ENCODE peak calls at places on chromosomes 2 and 18, in seven cellular contexts. P is nephron progenitor cell, Q is OCI-LY7, G is uterus, K is mucosa of descending colon, W is A549, R is right atrium auricular region. I is an unnamed sample.

GRCh38 chr2:190574169-190574568 is 39.6 kb upstream of the NEMP2 start:
- DNase-seq in P (no peak), Q (no peak), G (no peak), K (no peak), W (no peak), R (no peak), I (no peak)

GRCh38 chr2:118834901-118835738 is 12.3 kb downstream of the EN1 start:
- DNase-seq in P (no peak), Q (no peak), G (no peak), K (no peak), W (no peak), R (no peak), I (no peak)

GRCh38 chr2:215775106-215775505 is 238.2 kb downstream of the MREG start:
- DNase-seq in P (no peak), Q (no peak), G (no peak), K (no peak), W (no peak), R (no peak), I (no peak)

GRCh38 chr18:3067213-3068118 is 54.5 kb upstream of the LPIN2 start:
- DNase-seq in P (no peak), Q (peak), G (no peak), K (peak), W (no peak), R (no peak), I (no peak)

GRCh38 chr2:8663997-8664396 is 17.9 kb upstream of the ID2 start:
- DNase-seq in P (no peak), Q (no peak), G (no peak), K (no peak), W (no peak), R (no peak), I (no peak)

GRCh38 chr2:134127496-134127895 is 126.4 kb upstream of the MGAT5 start:
- DNase-seq in P (no peak), Q (no peak), G (no peak), K (no peak), W (no peak), R (no peak), I (peak)

GRCh38 chr2:135130751-135131150 is 78.7 kb downstream of the RAB3GAP1 start:
- DNase-seq in P (no peak), Q (no peak), G (no peak), K (no peak), W (no peak), R (no peak), I (no peak)

GRCh38 chr2:232363784-232364615 is 14.6 kb upstream of the ALPP start:
- DNase-seq in P (no peak), Q (peak), G (no peak), K (no peak), W (no peak), R (no peak), I (no peak)

GRCh38 chr18:78074400-78075020 is 824.9 kb downstream of the GALR1 start:
- DNase-seq in P (no peak), Q (no peak), G (no peak), K (no peak), W (no peak), R (no peak), I (no peak)

GRCh38 chr18:44682871-44683221 is 2.2 kb downstream of the SETBP1 start:
- DNase-seq in P (peak), Q (no peak), G (peak), K (no peak), W (no peak), R (no peak), I (no peak)

GRCh38 chr18:58529714-58530354 is 99.1 kb downstream of the ALPK2 start:
- DNase-seq in P (peak), Q (peak), G (no peak), K (no peak), W (peak), R (no peak), I (peak)

GRCh38 chr18:12308386-12309100 is 502 bp downstream of the TUBB6 start:
- DNase-seq in P (peak), Q (no peak), G (peak), K (peak), W (peak), R (peak), I (peak)

GRCh38 chr2:191036365-191036764 is 22.4 kb upstream of the STAT1 start:
- DNase-seq in P (no peak), Q (no peak), G (no peak), K (no peak), W (no peak), R (no peak), I (no peak)

GRCh38 chr18:5630057-5630765 is 86.4 kb upstream of the EPB41L3 start:
- DNase-seq in P (peak), Q (no peak), G (peak), K (peak), W (peak), R (peak), I (peak)

GRCh38 chr2:213157242-213157641 is 5.8 kb upstream of the IKZF2 start:
- DNase-seq in P (no peak), Q (peak), G (no peak), K (no peak), W (no peak), R (no peak), I (no peak)

GRCh38 chr18:79744625-79745024 is 53.1 kb upstream of the KCNG2 start:
- DNase-seq in P (no peak), Q (no peak), G (no peak), K (no peak), W (no peak), R (no peak), I (no peak)

GRCh38 chr2:16718551-16719404 is 53.1 kb upstream of the CYRIA start:
- DNase-seq in P (no peak), Q (no peak), G (no peak), K (no peak), W (no peak), R (no peak), I (no peak)

DNA sequence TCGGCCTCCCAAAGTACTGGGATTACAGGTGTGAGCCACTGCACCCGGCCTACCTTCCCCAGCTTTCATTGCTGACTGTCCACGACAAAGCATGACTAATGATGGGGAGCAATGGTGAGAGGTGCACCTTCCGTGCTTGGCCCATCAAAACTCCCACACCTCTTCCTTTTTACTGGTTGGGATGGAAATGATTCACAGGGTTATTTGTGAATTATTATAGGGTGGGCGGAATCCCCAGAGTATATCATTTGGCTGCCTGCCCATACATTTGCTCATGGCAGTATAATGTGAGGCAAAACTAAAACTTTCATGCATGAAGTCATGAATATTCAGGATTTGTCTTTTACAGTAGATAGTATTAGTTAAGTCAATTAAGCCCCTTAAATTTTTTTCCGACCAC is 334.2 kb upstream of the NETO1 start:
- DNase-seq in P (no peak), Q (no peak), G (no peak), K (no peak), W (no peak), R (no peak), I (no peak)
- TF ChIP-seq CTCF in P (no peak), Q (no peak), G (no peak), K (no peak), W (no peak), R (no peak), I (no peak)

GRCh38 chr2:73386342-73386868 is 769 bp downstream of the ALMS1 start:
- DNase-seq in P (no peak), Q (no peak), G (no peak), K (no peak), W (no peak), R (no peak), I (no peak)
- TF ChIP-seq CTCF in P (no peak), Q (no peak), G (no peak), K (no peak), W (no peak), R (no peak), I (no peak)

DNA sequence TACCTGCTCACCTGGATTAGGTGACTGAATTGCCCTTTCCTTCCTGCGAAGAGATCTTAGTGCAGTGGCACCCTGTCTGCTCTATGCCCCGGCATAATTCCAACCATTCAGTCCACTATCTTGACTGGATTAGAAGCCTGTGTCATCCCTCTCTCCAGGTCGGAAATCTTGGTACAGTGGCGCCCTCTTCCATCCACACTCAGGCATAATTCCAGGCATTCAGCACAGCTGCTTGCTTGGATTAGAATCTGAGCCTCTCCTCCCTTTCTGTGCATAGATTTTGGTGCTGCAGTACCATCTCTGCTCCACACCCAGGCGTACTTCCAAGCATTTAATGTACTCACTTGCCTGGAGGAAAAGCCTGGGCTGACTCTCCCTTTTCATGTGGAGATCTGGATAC is 1389.3 kb upstream of the TMEFF2 start:
- DNase-seq in P (peak), Q (no peak), G (no peak), K (no peak), W (no peak), R (no peak), I (no peak)
- TF ChIP-seq CTCF in P (peak), Q (no peak), G (no peak), K (no peak), W (no peak), R (no peak), I (no peak)

DNA sequence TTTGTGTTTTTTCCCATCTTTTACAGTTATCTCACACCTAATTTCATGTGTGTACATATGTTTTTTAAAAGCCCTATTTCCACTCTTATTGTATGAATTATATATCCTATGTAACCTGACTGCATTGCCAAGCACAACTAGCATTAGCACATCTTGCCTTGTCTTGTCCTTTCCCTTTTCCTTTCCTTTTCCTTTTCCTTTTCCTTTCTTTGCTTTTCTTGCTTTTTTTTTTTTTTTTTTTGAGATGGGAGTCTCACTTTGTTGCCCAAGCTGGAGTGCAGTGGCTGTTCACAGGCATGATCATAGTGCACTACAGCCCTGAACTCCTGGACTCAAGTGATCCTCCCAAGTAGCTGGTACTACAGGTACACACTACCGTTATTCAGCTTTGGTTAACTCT is 172.7 kb upstream of the BOD1L2 start:
- DNase-seq in P (no peak), Q (no peak), G (no peak), K (no peak), W (no peak), R (no peak), I (no peak)
- TF ChIP-seq CTCF in P (no peak), Q (no peak), G (no peak), K (no peak), W (no peak), R (no peak), I (no peak)

GRCh38 chr2:159516241-159516758 is 100.0 kb downstream of the BAZ2B start:
- DNase-seq in P (no peak), Q (peak), G (no peak), K (no peak), W (peak), R (no peak), I (no peak)
- TF ChIP-seq CTCF in P (no peak), Q (peak), G (no peak), K (no peak), W (no peak), R (no peak), I (no peak)

GRCh38 chr18:37962316-37962966 is 396.8 kb upstream of the CELF4 start:
- DNase-seq in P (no peak), Q (no peak), G (no peak), K (no peak), W (no peak), R (no peak), I (no peak)

GRCh38 chr18:37967261-37967660 is 401.7 kb upstream of the CELF4 start:
- DNase-seq in P (no peak), Q (no peak), G (no peak), K (no peak), W (no peak), R (no peak), I (no peak)

GRCh38 chr18:37963837-37964236 is 398.2 kb upstream of the CELF4 start:
- DNase-seq in P (no peak), Q (no peak), G (no peak), K (no peak), W (no peak), R (no peak), I (no peak)

GRCh38 chr18:37965572-37965970 is 400.0 kb upstream of the CELF4 start:
- DNase-seq in P (no peak), Q (no peak), G (no peak), K (no peak), W (no peak), R (no peak), I (no peak)

DNA sequence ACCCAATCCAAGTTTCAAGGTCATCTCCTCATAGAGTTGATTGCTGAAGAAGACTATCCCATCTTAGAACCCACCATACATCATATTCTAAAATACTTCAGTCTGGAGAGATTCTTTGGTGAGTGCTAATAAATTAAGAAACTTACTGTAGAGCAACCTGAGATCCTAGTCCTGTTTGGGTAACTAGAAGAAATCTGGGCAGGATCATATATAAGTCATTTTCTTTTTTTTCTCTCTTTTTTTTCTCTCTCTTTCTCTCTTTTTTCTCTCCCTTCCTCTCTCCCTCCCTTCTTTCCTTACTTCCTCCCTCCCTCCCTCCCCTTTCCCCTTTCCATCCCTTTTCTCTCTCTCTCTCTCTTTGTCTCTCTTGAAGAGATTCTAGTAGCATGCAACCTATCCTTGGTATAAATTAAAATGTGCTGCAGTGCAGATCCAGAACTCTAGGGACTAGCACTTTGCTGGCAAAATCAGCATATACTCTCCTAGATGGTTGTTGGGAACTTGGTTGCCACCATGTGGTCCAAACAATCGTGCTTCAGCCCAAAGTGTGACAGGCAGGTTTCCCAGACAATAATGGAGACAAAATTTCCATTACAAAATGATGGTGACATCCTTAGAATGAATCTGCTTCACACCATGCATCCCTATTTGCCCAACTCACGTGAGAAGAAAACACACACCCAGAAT is 399.4 kb upstream of the CELF4 start:
- DNase-seq in P (no peak), Q (no peak), G (no peak), K (no peak), W (no peak), R (no peak), I (no peak)
- TF ChIP-seq CTCF in P (no peak), Q (no peak), G (no peak), K (no peak), W (no peak), R (no peak), I (no peak)

DNA sequence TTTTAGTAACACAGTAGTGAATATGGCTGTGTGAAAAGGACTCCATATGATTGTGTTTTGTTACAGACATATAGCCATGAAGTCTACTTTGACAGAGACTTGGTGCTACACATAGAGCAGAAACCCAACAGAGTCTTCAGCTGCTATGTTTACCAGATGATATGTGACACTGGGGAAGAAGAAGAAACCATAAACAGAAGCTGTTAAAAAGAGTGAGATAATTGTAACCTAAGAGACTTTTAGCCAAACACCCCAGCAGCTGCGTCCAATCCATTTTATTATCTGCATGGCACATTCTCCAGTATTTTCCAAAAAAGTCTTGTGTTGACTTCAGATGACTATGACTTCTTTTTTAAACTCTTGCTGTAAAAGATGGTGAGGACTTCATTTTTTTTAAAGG is 41.4 kb upstream of the CYBRD1 start:
- DNase-seq in P (no peak), Q (no peak), G (no peak), K (no peak), W (no peak), R (no peak), I (no peak)
- TF ChIP-seq CTCF in P (no peak), Q (no peak), G (no peak), K (no peak), W (no peak), R (no peak), I (no peak)

I was measured in Peyer's patch.